ENCODE peak calls at places on chromosomes 6 and 20, in ten cellular contexts. P, S, K, O, A, L, I, V, U and F are unnamed samples.

GRCh38 chr20:36318166-36318565 is 12.0 kb downstream of the DLGAP4 start:
- DNase-seq in S (no peak), L (no peak), A (no peak), K (no peak), I (no peak), V (no peak), U (no peak), P (no peak), O (no peak), F (no peak)

GRCh38 chr6:5706094-5707033 is 300.4 kb downstream of the NRN1 start:
- DNase-seq in P (no peak), O (no peak), U (no peak), K (no peak), A (no peak), V (no peak), L (no peak), S (no peak), I (no peak), F (peak)

GRCh38 chr20:43541214-43541613 is 17.6 kb upstream of the SGK2 start:
- DNase-seq in A (no peak), O (no peak), P (peak), S (peak), U (no peak), V (no peak), I (no peak), L (peak), K (peak), F (no peak)

GRCh38 chr20:1427457-1428054 is 34.7 kb upstream of the FKBP1A start:
- DNase-seq in O (no peak), S (peak), L (no peak), P (peak), I (no peak), V (no peak), U (no peak), K (no peak), A (no peak), F (no peak)

GRCh38 chr6:157094038-157094437 is 229.3 kb downstream of the TMEM242 start:
- DNase-seq in V (no peak), U (no peak), P (no peak), K (no peak), I (no peak), A (no peak), L (no peak), O (no peak), S (no peak), F (no peak)

GRCh38 chr6:134678436-134678889 is 271.4 kb downstream of the ALDH8A1 start:
- DNase-seq in I (no peak), V (no peak), U (peak), K (no peak), P (no peak), A (no peak), S (peak), O (no peak), L (peak), F (no peak)

GRCh38 chr20:21183722-21184121 is 57.8 kb downstream of the KIZ start:
- DNase-seq in K (no peak), P (peak), I (no peak), V (no peak), L (peak), A (no peak), O (no peak), U (peak), S (peak), F (no peak)

GRCh38 chr20:45429618-45430017 is 13.7 kb downstream of the PIGT start:
- DNase-seq in I (no peak), V (no peak), S (no peak), U (no peak), O (no peak), K (no peak), L (no peak), P (no peak), A (no peak), F (no peak)

GRCh38 chr6:149264629-149265028 is 52.9 kb upstream of the TAB2 start:
- DNase-seq in S (no peak), I (no peak), O (no peak), V (no peak), U (no peak), P (no peak), K (no peak), A (no peak), L (no peak), F (no peak)

GRCh38 chr6:87722831-87723726 is 21.0 kb upstream of the AKIRIN2 start:
- DNase-seq in S (peak), V (no peak), L (peak), O (peak), P (peak), K (peak), A (no peak), I (no peak), U (peak), F (no peak)

GRCh38 chr20:16530201-16530681 is 43.0 kb downstream of the KIF16B start:
- DNase-seq in S (peak), K (no peak), L (peak), I (no peak), U (peak), O (no peak), V (no peak), P (no peak), A (no peak), F (no peak)

GRCh38 chr20:25476106-25477105 is 68.9 kb downstream of the GINS1 start:
- DNase-seq in V (no peak), K (no peak), U (no peak), P (no peak), A (no peak), L (no peak), O (no peak), S (no peak), I (no peak), F (no peak)

GRCh38 chr20:61253640-61254511 is 1.8 kb downstream of the CDH4 start:
- DNase-seq in V (no peak), I (peak), L (peak), O (no peak), U (peak), S (peak), K (no peak), P (no peak), A (no peak), F (no peak)

GRCh38 chr6:43669050-43669921 is 18.3 kb downstream of the MRPS18A start:
- DNase-seq in S (peak), I (no peak), V (no peak), U (no peak), L (peak), P (peak), O (peak), A (peak), K (no peak), F (no peak)

GRCh38 chr6:12233693-12234551 is 56.2 kb upstream of the EDN1 start:
- DNase-seq in A (peak), V (peak), P (peak), O (peak), U (peak), S (peak), K (peak), I (peak), L (peak), F (peak)

GRCh38 chr20:10316582-10316981 is 98.0 kb downstream of the SNAP25 start:
- DNase-seq in K (no peak), A (no peak), P (no peak), S (no peak), L (peak), I (no peak), O (no peak), V (no peak), U (peak), F (peak)

GRCh38 chr6:6987749-6988148 is 120.0 kb upstream of the RREB1 start:
- DNase-seq in A (no peak), P (no peak), K (no peak), I (no peak), S (no peak), O (no peak), U (no peak), L (no peak), V (no peak), F (no peak)

GRCh38 chr20:23002276-23002675 is 32.8 kb upstream of the SSTR4 start:
- DNase-seq in K (no peak), O (no peak), L (no peak), U (no peak), P (no peak), I (no peak), V (no peak), A (no peak), S (no peak), F (no peak)

GRCh38 chr6:34680802-34681515 is 15.6 kb downstream of the ILRUN start:
- DNase-seq in S (peak), U (peak), K (no peak), A (no peak), P (no peak), O (no peak), V (no peak), I (no peak), L (peak), F (no peak)

GRCh38 chr6:45388328-45388727 is 10.6 kb upstream of the SUPT3H start:
- DNase-seq in V (no peak), U (no peak), S (no peak), P (no peak), K (no peak), L (peak), O (no peak), I (no peak), A (no peak), F (no peak)

GRCh38 chr6:33014841-33015634 is 5.6 kb upstream of the HLA-DOA start:
- DNase-seq in V (peak), O (no peak), S (peak), K (peak), U (peak), A (peak), I (peak), P (peak), L (peak), F (peak)

GRCh38 chr6:149037026-149037734 is 280.3 kb upstream of the TAB2 start:
- DNase-seq in P (peak), O (no peak), K (no peak), I (no peak), A (no peak), V (no peak), U (no peak), L (no peak), S (no peak), F (no peak)

GRCh38 chr6:106677282-106677681 is 47.9 kb downstream of the QRSL1 start:
- DNase-seq in S (no peak), K (no peak), P (no peak), U (no peak), L (no peak), I (no peak), V (no peak), A (no peak), O (no peak), F (no peak)

GRCh38 chr20:45995213-45996097 is 13.3 kb upstream of the MMP9 start:
- DNase-seq in P (no peak), S (peak), U (peak), L (no peak), V (no peak), A (no peak), I (no peak), K (no peak), O (no peak), F (no peak)

GRCh38 chr6:127103482-127103881 is 15.0 kb upstream of the RSPO3 start:
- DNase-seq in O (no peak), I (no peak), L (peak), A (no peak), K (no peak), V (no peak), P (no peak), U (peak), S (peak), F (no peak)

GRCh38 chr6:159395614-159396013 is 226.4 kb downstream of the FNDC1 start:
- DNase-seq in A (no peak), S (no peak), V (no peak), U (no peak), O (no peak), P (no peak), I (no peak), K (no peak), L (no peak), F (no peak)

GRCh38 chr6:142819603-142820335 is 125.2 kb downstream of the HIVEP2 start:
- DNase-seq in O (no peak), S (peak), P (no peak), A (no peak), I (no peak), K (no peak), U (no peak), L (peak), V (peak), F (peak)

GRCh38 chr6:100538086-100538485 is 73.4 kb upstream of the SIM1 start:
- DNase-seq in S (peak), L (peak), I (no peak), P (no peak), K (no peak), O (no peak), V (peak), U (no peak), A (no peak), F (no peak)

GRCh38 chr6:155444120-155444917 is 11.3 kb downstream of the NOX3 start:
- DNase-seq in I (no peak), L (peak), O (no peak), V (no peak), K (no peak), P (peak), A (no peak), U (peak), S (peak), F (no peak)